ENCODE peak calls at places on chromosomes 7 and 10, in six cellular contexts. N, Y, D, X, F and T are unnamed samples.

GRCh38 chr7:70618020-70618551 is 513.9 kb upstream of the GALNT17 start:
- DNase-seq in N (no peak), Y (no peak), D (no peak), X (peak; percentile 27), F (no peak), T (peak; percentile 42)

GRCh38 chr10:130409931-130410330 is 273.7 kb downstream of the GLRX3 start:
- DNase-seq in N (no peak), Y (no peak), D (no peak), X (no peak), F (no peak), T (no peak)

GRCh38 chr7:72099784-72100183 is 312.4 kb downstream of the CALN1 start:
- DNase-seq in N (no peak), Y (no peak), D (no peak), X (no peak), F (no peak), T (no peak)

GRCh38 chr10:11724938-11725776 is 17.0 kb upstream of the ECHDC3 start:
- DNase-seq in N (peak; percentile 40), Y (no peak), D (peak; percentile 43), X (no peak), F (no peak), T (no peak)

GRCh38 chr7:150371131-150371995 is 2.7 kb downstream of the REPIN1 start:
- DNase-seq in N (no peak), Y (no peak), D (no peak), X (no peak), F (no peak), T (no peak)

GRCh38 chr7:129225206-129225930 is 538 bp downstream of the AHCYL2 start:
- DNase-seq in N (no peak), Y (no peak), D (peak; percentile 9), X (peak; percentile 38), F (peak; percentile 55), T (peak; percentile 27)

GRCh38 chr7:47576031-47576908 is 5.6 kb downstream of the TNS3 start:
- DNase-seq in N (no peak), Y (no peak), D (peak; percentile 71), X (peak; percentile 73), F (peak; percentile 89), T (no peak)

GRCh38 chr7:47529405-47529804 is 52.5 kb downstream of the TNS3 start:
- DNase-seq in N (no peak), Y (no peak), D (no peak), X (no peak), F (no peak), T (no peak)

GRCh38 chr10:36280396-36280795 is 638.3 kb upstream of the FZD8 start:
- DNase-seq in N (no peak), Y (no peak), D (no peak), X (no peak), F (no peak), T (no peak)

GRCh38 chr10:124255556-124255955 is 162.2 kb upstream of the CHST15 start:
- DNase-seq in N (no peak), Y (no peak), D (no peak), X (no peak), F (no peak), T (no peak)

GRCh38 chr7:127214956-127215355 is 37.8 kb downstream of the GRM8 start:
- DNase-seq in N (no peak), Y (no peak), D (no peak), X (no peak), F (no peak), T (no peak)

GRCh38 chr7:10952588-10952987 is 21.1 kb upstream of the PHF14 start:
- DNase-seq in N (no peak), Y (no peak), D (no peak), X (no peak), F (no peak), T (no peak)

GRCh38 chr7:71851776-71852548 is 560.2 kb downstream of the CALN1 start:
- DNase-seq in N (no peak), Y (no peak), D (no peak), X (no peak), F (no peak), T (no peak)

GRCh38 chr10:123911866-123912265 is 20.3 kb upstream of the CPXM2 start:
- DNase-seq in N (no peak), Y (no peak), D (no peak), X (no peak), F (no peak), T (peak; percentile 71)

GRCh38 chr7:78301361-78301760 is 502.8 kb downstream of the PHTF2 start:
- DNase-seq in N (no peak), Y (no peak), D (no peak), X (no peak), F (no peak), T (no peak)

GRCh38 chr7:134186801-134187200 is 59.7 kb downstream of the LRGUK start:
- DNase-seq in N (no peak), Y (no peak), D (no peak), X (no peak), F (no peak), T (no peak)

GRCh38 chr10:1048349-1048731 is 579 bp downstream of the IDI1 start:
- DNase-seq in N (peak; percentile 78), Y (no peak), D (no peak), X (no peak), F (no peak), T (no peak)

GRCh38 chr10:96613565-96613964 is 26.8 kb upstream of the TM9SF3 start:
- DNase-seq in N (no peak), Y (no peak), D (no peak), X (no peak), F (no peak), T (no peak)

GRCh38 chr7:28957064-28957821 is 887 bp downstream of the TRIL start:
- DNase-seq in N (no peak), Y (no peak), D (no peak), X (peak; percentile 18), F (no peak), T (no peak)

GRCh38 chr10:132397671-132398565 is 918 bp downstream of the PWWP2B start:
- DNase-seq in N (no peak), Y (no peak), D (peak; percentile 44), X (no peak), F (peak; percentile 68), T (no peak)

GRCh38 chr10:43249151-43249961 is 17.5 kb downstream of the RASGEF1A start:
- DNase-seq in N (no peak), Y (no peak), D (no peak), X (peak; percentile 1), F (no peak), T (no peak)